ENCODE peak calls at places on chromosomes 1 and 21, in eight cellular contexts. One of them, this sample, is unnamed.

GRCh38 chr21:41845310-41846032 is 33.7 kb downstream of the PRDM15 start:
- DNase-seq in OCI-LY7: no peak
- DNase-seq in naive thymus-derived CD4-positive, alpha-beta T cell: no peak
- DNase-seq in neural progenitor cell: no peak
- DNase-seq in AG09309: no peak
- DNase-seq in left ventricle myocardium inferior: no peak
- DNase-seq in fibroblast of pulmonary artery: no peak
- DNase-seq in heart left ventricle: no peak
- DNase-seq in this sample: no peak

GRCh38 chr21:31351973-31352372 is 7.9 kb upstream of the TIAM1 start:
- DNase-seq in OCI-LY7: no peak
- DNase-seq in naive thymus-derived CD4-positive, alpha-beta T cell: no peak
- DNase-seq in neural progenitor cell: no peak
- DNase-seq in AG09309: no peak
- DNase-seq in left ventricle myocardium inferior: no peak
- DNase-seq in fibroblast of pulmonary artery: no peak
- DNase-seq in heart left ventricle: no peak
- DNase-seq in this sample: no peak

GRCh38 chr1:233025156-233025555 is 74.7 kb downstream of the NTPCR start:
- DNase-seq in OCI-LY7: peak; percentile 8
- DNase-seq in naive thymus-derived CD4-positive, alpha-beta T cell: peak; percentile 13
- DNase-seq in neural progenitor cell: peak; percentile 64
- DNase-seq in AG09309: no peak
- DNase-seq in left ventricle myocardium inferior: peak; percentile 36
- DNase-seq in fibroblast of pulmonary artery: peak; percentile 33
- DNase-seq in heart left ventricle: no peak
- DNase-seq in this sample: no peak

GRCh38 chr1:164716992-164717703 is 158.2 kb downstream of the PBX1 start:
- DNase-seq in OCI-LY7: peak; percentile 8
- DNase-seq in naive thymus-derived CD4-positive, alpha-beta T cell: no peak
- DNase-seq in neural progenitor cell: no peak
- DNase-seq in AG09309: no peak
- DNase-seq in left ventricle myocardium inferior: no peak
- DNase-seq in fibroblast of pulmonary artery: peak; percentile 45
- DNase-seq in heart left ventricle: no peak
- DNase-seq in this sample: no peak

GRCh38 chr1:184716158-184716557 is 38.5 kb downstream of the EDEM3 start:
- DNase-seq in OCI-LY7: no peak
- DNase-seq in naive thymus-derived CD4-positive, alpha-beta T cell: no peak
- DNase-seq in neural progenitor cell: no peak
- DNase-seq in AG09309: peak; percentile 34
- DNase-seq in left ventricle myocardium inferior: no peak
- DNase-seq in fibroblast of pulmonary artery: no peak
- DNase-seq in heart left ventricle: no peak
- DNase-seq in this sample: no peak

GRCh38 chr21:29261555-29262540 is 36.9 kb upstream of the BACH1 start:
- DNase-seq in OCI-LY7: no peak
- DNase-seq in naive thymus-derived CD4-positive, alpha-beta T cell: no peak
- DNase-seq in neural progenitor cell: no peak
- DNase-seq in AG09309: no peak
- DNase-seq in left ventricle myocardium inferior: no peak
- DNase-seq in fibroblast of pulmonary artery: no peak
- DNase-seq in heart left ventricle: no peak
- DNase-seq in this sample: no peak

GRCh38 chr1:159959451-159959850 is 5.4 kb upstream of the SLAMF9 start:
- DNase-seq in OCI-LY7: no peak
- DNase-seq in naive thymus-derived CD4-positive, alpha-beta T cell: no peak
- DNase-seq in neural progenitor cell: no peak
- DNase-seq in AG09309: no peak
- DNase-seq in left ventricle myocardium inferior: no peak
- DNase-seq in fibroblast of pulmonary artery: peak; percentile 10
- DNase-seq in heart left ventricle: no peak
- DNase-seq in this sample: no peak

GRCh38 chr1:110524311-110525249 is 5.6 kb upstream of the KCNA10 start:
- DNase-seq in OCI-LY7: peak; percentile 61
- DNase-seq in naive thymus-derived CD4-positive, alpha-beta T cell: peak; percentile 34
- DNase-seq in neural progenitor cell: peak; percentile 83
- DNase-seq in AG09309: no peak
- DNase-seq in left ventricle myocardium inferior: no peak
- DNase-seq in fibroblast of pulmonary artery: peak; percentile 59
- DNase-seq in heart left ventricle: no peak
- DNase-seq in this sample: no peak

GRCh38 chr1:231062500-231063270 is 22.6 kb upstream of the FAM89A start:
- DNase-seq in OCI-LY7: no peak
- DNase-seq in naive thymus-derived CD4-positive, alpha-beta T cell: no peak
- DNase-seq in neural progenitor cell: no peak
- DNase-seq in AG09309: no peak
- DNase-seq in left ventricle myocardium inferior: no peak
- DNase-seq in fibroblast of pulmonary artery: no peak
- DNase-seq in heart left ventricle: no peak
- DNase-seq in this sample: no peak

GRCh38 chr1:174682419-174683008 is 234.8 kb downstream of the GPR52 start:
- DNase-seq in OCI-LY7: no peak
- DNase-seq in naive thymus-derived CD4-positive, alpha-beta T cell: no peak
- DNase-seq in neural progenitor cell: no peak
- DNase-seq in AG09309: peak; percentile 11
- DNase-seq in left ventricle myocardium inferior: no peak
- DNase-seq in fibroblast of pulmonary artery: peak; percentile 82
- DNase-seq in heart left ventricle: no peak
- DNase-seq in this sample: peak; percentile 72

GRCh38 chr1:157505481-157506272 is 46.6 kb downstream of the FCRL5 start:
- DNase-seq in OCI-LY7: peak; percentile 87
- DNase-seq in naive thymus-derived CD4-positive, alpha-beta T cell: no peak
- DNase-seq in neural progenitor cell: peak; percentile 82
- DNase-seq in AG09309: peak; percentile 35
- DNase-seq in left ventricle myocardium inferior: no peak
- DNase-seq in fibroblast of pulmonary artery: peak; percentile 62
- DNase-seq in heart left ventricle: peak; percentile 66
- DNase-seq in this sample: peak; percentile 11

GRCh38 chr1:160723332-160723731 is 11.7 kb upstream of the CD48 start:
- DNase-seq in OCI-LY7: no peak
- DNase-seq in naive thymus-derived CD4-positive, alpha-beta T cell: no peak
- DNase-seq in neural progenitor cell: no peak
- DNase-seq in AG09309: no peak
- DNase-seq in left ventricle myocardium inferior: no peak
- DNase-seq in fibroblast of pulmonary artery: no peak
- DNase-seq in heart left ventricle: no peak
- DNase-seq in this sample: no peak

GRCh38 chr1:194279975-194280374 is 1093.6 kb upstream of the B3GALT2 start:
- DNase-seq in OCI-LY7: peak; percentile 51
- DNase-seq in naive thymus-derived CD4-positive, alpha-beta T cell: no peak
- DNase-seq in neural progenitor cell: no peak
- DNase-seq in AG09309: no peak
- DNase-seq in left ventricle myocardium inferior: no peak
- DNase-seq in fibroblast of pulmonary artery: no peak
- DNase-seq in heart left ventricle: no peak
- DNase-seq in this sample: no peak

GRCh38 chr1:198437352-198437751 is 103.1 kb downstream of the ATP6V1G3 start:
- DNase-seq in OCI-LY7: no peak
- DNase-seq in naive thymus-derived CD4-positive, alpha-beta T cell: no peak
- DNase-seq in neural progenitor cell: no peak
- DNase-seq in AG09309: no peak
- DNase-seq in left ventricle myocardium inferior: no peak
- DNase-seq in fibroblast of pulmonary artery: peak; percentile 31
- DNase-seq in heart left ventricle: no peak
- DNase-seq in this sample: no peak

GRCh38 chr21:42865361-42866160 is 13.8 kb downstream of the WDR4 start:
- DNase-seq in OCI-LY7: no peak
- DNase-seq in naive thymus-derived CD4-positive, alpha-beta T cell: no peak
- DNase-seq in neural progenitor cell: no peak
- DNase-seq in AG09309: no peak
- DNase-seq in left ventricle myocardium inferior: peak; percentile 53
- DNase-seq in fibroblast of pulmonary artery: no peak
- DNase-seq in heart left ventricle: no peak
- DNase-seq in this sample: no peak

GRCh38 chr1:24724345-24725208 is 20.7 kb upstream of the CLIC4 start:
- DNase-seq in OCI-LY7: no peak
- DNase-seq in naive thymus-derived CD4-positive, alpha-beta T cell: no peak
- DNase-seq in neural progenitor cell: peak; percentile 40
- DNase-seq in AG09309: no peak
- DNase-seq in left ventricle myocardium inferior: no peak
- DNase-seq in fibroblast of pulmonary artery: peak; percentile 82
- DNase-seq in heart left ventricle: no peak
- DNase-seq in this sample: no peak

GRCh38 chr1:21294266-21295058 is 4.2 kb upstream of the ECE1 start:
- DNase-seq in OCI-LY7: peak; percentile 92
- DNase-seq in naive thymus-derived CD4-positive, alpha-beta T cell: peak; percentile 93
- DNase-seq in neural progenitor cell: no peak
- DNase-seq in AG09309: no peak
- DNase-seq in left ventricle myocardium inferior: no peak
- DNase-seq in fibroblast of pulmonary artery: no peak
- DNase-seq in heart left ventricle: peak; percentile 66
- DNase-seq in this sample: no peak

GRCh38 chr1:44720281-44720680 is 10.7 kb downstream of the RNU5D-1 start:
- DNase-seq in OCI-LY7: no peak
- DNase-seq in naive thymus-derived CD4-positive, alpha-beta T cell: no peak
- DNase-seq in neural progenitor cell: no peak
- DNase-seq in AG09309: no peak
- DNase-seq in left ventricle myocardium inferior: no peak
- DNase-seq in fibroblast of pulmonary artery: no peak
- DNase-seq in heart left ventricle: no peak
- DNase-seq in this sample: no peak

DNA sequence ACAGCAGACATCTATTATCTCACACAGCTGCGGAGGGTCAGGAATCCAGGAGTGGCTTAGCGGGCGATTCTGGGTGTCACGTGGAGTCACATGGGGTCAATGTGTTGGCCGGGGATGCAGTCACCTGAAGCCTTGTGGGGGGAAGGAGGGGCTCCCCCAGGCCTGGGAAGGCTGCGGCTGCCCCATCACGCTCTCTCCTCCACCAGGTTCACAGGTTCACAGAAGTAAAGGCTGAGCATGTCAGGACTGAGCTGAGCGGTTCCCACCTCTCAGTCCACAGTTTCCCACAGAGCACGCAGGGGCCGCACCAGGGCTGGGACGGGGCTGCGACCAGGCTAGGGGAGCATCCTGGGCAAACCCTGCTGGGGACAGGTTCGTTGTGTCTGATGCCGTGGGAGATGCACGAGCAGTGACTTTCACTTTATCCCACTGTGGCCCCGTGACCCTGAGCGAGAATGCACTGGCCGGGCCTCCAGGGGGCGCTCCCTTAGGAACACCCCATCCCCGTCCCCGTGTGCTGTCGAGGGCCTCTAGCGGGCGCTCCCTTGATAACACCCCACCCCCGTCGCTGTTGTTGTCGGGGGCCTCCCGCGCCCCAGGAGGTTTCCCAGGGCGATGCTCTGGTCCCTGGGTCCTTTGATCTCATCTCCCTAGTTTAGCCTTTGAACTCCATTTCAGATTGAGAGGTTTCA is 73.2 kb upstream of the TRAPPC10 start:
- DNase-seq in OCI-LY7: peak; percentile 92
- DNase-seq in naive thymus-derived CD4-positive, alpha-beta T cell: peak; percentile 90
- DNase-seq in neural progenitor cell: peak; percentile 93
- DNase-seq in AG09309: no peak
- DNase-seq in left ventricle myocardium inferior: peak; percentile 84
- DNase-seq in fibroblast of pulmonary artery: peak; percentile 70
- DNase-seq in heart left ventricle: peak; percentile 91
- DNase-seq in this sample: peak; percentile 11
- H3K4me3 ChIP-seq in OCI-LY7: peak overlapping the region; percentile 66
- H3K4me3 ChIP-seq in naive thymus-derived CD4-positive, alpha-beta T cell: peak overlapping the region; percentile 63
- H3K4me3 ChIP-seq in neural progenitor cell: no peak overlapping the region
- H3K4me3 ChIP-seq in AG09309: no peak overlapping the region
- H3K4me3 ChIP-seq in left ventricle myocardium inferior: peak overlapping the region; percentile 62
- H3K4me3 ChIP-seq in fibroblast of pulmonary artery: peak overlapping the region; percentile 28
- H3K4me3 ChIP-seq in heart left ventricle: peak overlapping the region; percentile 27
- H3K4me3 ChIP-seq in this sample: peak overlapping the region; percentile 36

GRCh38 chr1:248697907-248698306 is 4.7 kb downstream of the OR14I1 start:
- DNase-seq in OCI-LY7: no peak
- DNase-seq in naive thymus-derived CD4-positive, alpha-beta T cell: no peak
- DNase-seq in neural progenitor cell: no peak
- DNase-seq in AG09309: no peak
- DNase-seq in left ventricle myocardium inferior: no peak
- DNase-seq in fibroblast of pulmonary artery: no peak
- DNase-seq in heart left ventricle: no peak
- DNase-seq in this sample: no peak
- H3K4me3 ChIP-seq in OCI-LY7: no peak overlapping the region
- H3K4me3 ChIP-seq in naive thymus-derived CD4-positive, alpha-beta T cell: no peak overlapping the region
- H3K4me3 ChIP-seq in neural progenitor cell: no peak overlapping the region
- H3K4me3 ChIP-seq in AG09309: no peak overlapping the region
- H3K4me3 ChIP-seq in left ventricle myocardium inferior: no peak overlapping the region
- H3K4me3 ChIP-seq in fibroblast of pulmonary artery: no peak overlapping the region
- H3K4me3 ChIP-seq in heart left ventricle: no peak overlapping the region
- H3K4me3 ChIP-seq in this sample: no peak overlapping the region

GRCh38 chr21:38766987-38767722 is 38.6 kb upstream of the ETS2 start:
- DNase-seq in OCI-LY7: peak; percentile 79
- DNase-seq in naive thymus-derived CD4-positive, alpha-beta T cell: peak; percentile 82
- DNase-seq in neural progenitor cell: no peak
- DNase-seq in AG09309: no peak
- DNase-seq in left ventricle myocardium inferior: no peak
- DNase-seq in fibroblast of pulmonary artery: no peak
- DNase-seq in heart left ventricle: no peak
- DNase-seq in this sample: no peak
- H3K4me3 ChIP-seq in OCI-LY7: peak overlapping the region; percentile 59
- H3K4me3 ChIP-seq in naive thymus-derived CD4-positive, alpha-beta T cell: peak overlapping the region; percentile 74
- H3K4me3 ChIP-seq in neural progenitor cell: no peak overlapping the region
- H3K4me3 ChIP-seq in AG09309: no peak overlapping the region
- H3K4me3 ChIP-seq in left ventricle myocardium inferior: peak overlapping the region; percentile 50
- H3K4me3 ChIP-seq in fibroblast of pulmonary artery: no peak overlapping the region
- H3K4me3 ChIP-seq in heart left ventricle: peak overlapping the region; percentile 12
- H3K4me3 ChIP-seq in this sample: no peak overlapping the region

DNA sequence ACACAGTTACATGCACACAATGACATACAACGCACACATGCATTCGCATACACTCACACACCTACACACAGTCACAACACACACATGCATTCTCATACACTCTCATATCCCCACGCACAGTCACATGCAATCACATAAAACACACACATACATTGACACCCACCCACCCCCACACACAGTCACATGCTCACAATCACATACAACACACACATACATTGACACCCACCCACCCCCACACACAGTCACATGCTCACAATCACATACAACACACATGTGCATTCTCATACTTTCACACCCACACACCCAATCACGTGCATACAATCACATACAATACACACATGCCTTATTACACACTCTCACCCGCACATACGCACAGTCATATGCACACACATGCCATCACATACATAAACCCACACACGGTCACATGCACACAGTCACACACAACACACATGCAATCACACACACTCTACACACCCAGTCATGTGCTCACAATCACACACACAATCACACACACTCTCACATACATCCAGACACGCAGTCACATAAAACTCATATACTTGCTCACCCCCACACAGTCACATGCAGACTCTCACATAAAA is 134.3 kb downstream of the CASZ1 start:
- DNase-seq in OCI-LY7: no peak
- DNase-seq in naive thymus-derived CD4-positive, alpha-beta T cell: no peak
- DNase-seq in neural progenitor cell: no peak
- DNase-seq in AG09309: no peak
- DNase-seq in left ventricle myocardium inferior: no peak
- DNase-seq in fibroblast of pulmonary artery: no peak
- DNase-seq in heart left ventricle: no peak
- DNase-seq in this sample: no peak
- H3K4me3 ChIP-seq in OCI-LY7: no peak overlapping the region
- H3K4me3 ChIP-seq in naive thymus-derived CD4-positive, alpha-beta T cell: no peak overlapping the region
- H3K4me3 ChIP-seq in neural progenitor cell: no peak overlapping the region
- H3K4me3 ChIP-seq in AG09309: no peak overlapping the region
- H3K4me3 ChIP-seq in left ventricle myocardium inferior: no peak overlapping the region
- H3K4me3 ChIP-seq in fibroblast of pulmonary artery: no peak overlapping the region
- H3K4me3 ChIP-seq in heart left ventricle: no peak overlapping the region
- H3K4me3 ChIP-seq in this sample: no peak overlapping the region

GRCh38 chr1:20284046-20284445 is 6.6 kb upstream of the VWA5B1 start:
- DNase-seq in OCI-LY7: no peak
- DNase-seq in naive thymus-derived CD4-positive, alpha-beta T cell: no peak
- DNase-seq in neural progenitor cell: no peak
- DNase-seq in AG09309: no peak
- DNase-seq in left ventricle myocardium inferior: no peak
- DNase-seq in fibroblast of pulmonary artery: no peak
- DNase-seq in heart left ventricle: no peak
- DNase-seq in this sample: no peak
- H3K4me3 ChIP-seq in OCI-LY7: no peak overlapping the region
- H3K4me3 ChIP-seq in naive thymus-derived CD4-positive, alpha-beta T cell: no peak overlapping the region
- H3K4me3 ChIP-seq in neural progenitor cell: no peak overlapping the region
- H3K4me3 ChIP-seq in AG09309: no peak overlapping the region
- H3K4me3 ChIP-seq in left ventricle myocardium inferior: no peak overlapping the region
- H3K4me3 ChIP-seq in fibroblast of pulmonary artery: no peak overlapping the region
- H3K4me3 ChIP-seq in heart left ventricle: no peak overlapping the region
- H3K4me3 ChIP-seq in this sample: no peak overlapping the region

This sample was measured in AG04450.